ENCODE peak calls at places on chromosomes 7 and 10, in ten cellular contexts. D is iris pigment epithelial cell; M is stimulated activated CD4-positive, alpha-beta T cell treated with anti-CD3 and anti-CD28 coated beads, Interleukin-15, amount 100 ng/mL, for 1 hour; H is activated naive CD4-positive, alpha-beta T cell treated with Interleukin-2 at 50 U/mL for 16 hours; K is stimulated activated CD8-positive, alpha-beta memory T cell treated with anti-CD3 and anti-CD28 coated beads, Interleukin-2, amount 100 ng/mL, for 48 hours; P is fibroblast of the conjunctiva; J is RPMI8226; A is IMR-90; S is GDM1; X is hypothalamus. Z is an unnamed sample.

GRCh38 chr7:45682836-45683555 is 108.8 kb downstream of the ADCY1 start:
- DNase-seq in D (no peak), M (no peak), H (no peak), K (no peak), P (no peak), J (no peak), A (no peak), S (no peak), X (no peak), Z (peak; percentile 73)

GRCh38 chr7:135976312-135977019 is 693 bp downstream of the MTPN start:
- DNase-seq in D (peak; percentile 9), M (no peak), H (peak; percentile 37), K (no peak), P (no peak), J (peak; percentile 61), A (peak; percentile 1), S (no peak), X (no peak), Z (no peak)

GRCh38 chr7:112459645-112460044 is 9.4 kb downstream of the IFRD1 start:
- DNase-seq in D (no peak), M (no peak), H (no peak), K (no peak), P (no peak), J (no peak), A (no peak), S (no peak), X (no peak), Z (no peak)

GRCh38 chr7:35748348-35748747 is 52.5 kb upstream of the SEPTIN7 start:
- DNase-seq in D (peak; percentile 24), M (no peak), H (no peak), K (no peak), P (no peak), J (no peak), A (peak; percentile 6), S (no peak), X (no peak), Z (peak; percentile 14)

GRCh38 chr7:6346581-6346980 is 74.2 kb upstream of the CYTH3 start:
- DNase-seq in D (no peak), M (no peak), H (no peak), K (no peak), P (no peak), J (no peak), A (no peak), S (no peak), X (no peak), Z (no peak)

GRCh38 chr7:15751191-15751701 is 64.8 kb upstream of the MEOX2 start:
- DNase-seq in D (no peak), M (no peak), H (no peak), K (no peak), P (no peak), J (no peak), A (no peak), S (no peak), X (no peak), Z (no peak)

GRCh38 chr10:43204394-43204942 is 62.4 kb downstream of the RASGEF1A start:
- DNase-seq in D (no peak), M (no peak), H (no peak), K (no peak), P (no peak), J (no peak), A (no peak), S (no peak), X (no peak), Z (no peak)

GRCh38 chr10:75955953-75956352 is 524.5 kb downstream of the LRMDA start:
- DNase-seq in D (no peak), M (no peak), H (no peak), K (no peak), P (no peak), J (no peak), A (no peak), S (no peak), X (no peak), Z (no peak)

GRCh38 chr10:77060913-77061312 is 576.7 kb downstream of the KCNMA1 start:
- DNase-seq in D (no peak), M (no peak), H (no peak), K (no peak), P (no peak), J (no peak), A (peak; percentile 23), S (no peak), X (no peak), Z (peak; percentile 34)

GRCh38 chr10:71771204-71771603 is 2.1 kb downstream of the VSIR start:
- DNase-seq in D (no peak), M (no peak), H (no peak), K (no peak), P (no peak), J (no peak), A (no peak), S (no peak), X (no peak), Z (no peak)

GRCh38 chr7:76244781-76245391 is 43.2 kb downstream of the SRRM3 start:
- DNase-seq in D (no peak), M (no peak), H (no peak), K (no peak), P (no peak), J (no peak), A (no peak), S (no peak), X (no peak), Z (no peak)

GRCh38 chr10:24873281-24873683 is 79.1 kb downstream of the PRTFDC1 start:
- DNase-seq in D (peak; percentile 98), M (no peak), H (no peak), K (no peak), P (peak; percentile 88), J (peak; percentile 91), A (peak; percentile 95), S (peak; percentile 32), X (no peak), Z (peak; percentile 97)

GRCh38 chr10:89670926-89671325 is 25.9 kb upstream of the PANK1 start:
- DNase-seq in D (no peak), M (no peak), H (no peak), K (no peak), P (no peak), J (no peak), A (peak; percentile 4), S (no peak), X (no peak), Z (peak; percentile 2)

GRCh38 chr10:53664620-53665019 is 892.0 kb upstream of the MBL2 start:
- DNase-seq in D (peak; percentile 0), M (no peak), H (no peak), K (no peak), P (no peak), J (no peak), A (no peak), S (no peak), X (no peak), Z (no peak)

GRCh38 chr10:47340613-47341170 is 7.5 kb upstream of the RBP3 start:
- DNase-seq in D (peak; percentile 59), M (peak; percentile 47), H (peak; percentile 70), K (peak; percentile 52), P (peak; percentile 27), J (peak; percentile 41), A (peak; percentile 60), S (peak; percentile 41), X (peak; percentile 20), Z (no peak)

GRCh38 chr7:102215281-102215680 is 71.4 kb upstream of the SH2B2 start:
- DNase-seq in D (no peak), M (no peak), H (no peak), K (no peak), P (no peak), J (no peak), A (no peak), S (no peak), X (no peak), Z (no peak)

GRCh38 chr7:30459591-30460245 is 18.9 kb downstream of the NOD1 start:
- DNase-seq in D (peak; percentile 87), M (no peak), H (no peak), K (no peak), P (peak; percentile 85), J (no peak), A (peak; percentile 95), S (no peak), X (peak; percentile 48), Z (peak; percentile 97)

GRCh38 chr10:36266923-36267322 is 624.8 kb upstream of the FZD8 start:
- DNase-seq in D (no peak), M (no peak), H (no peak), K (no peak), P (no peak), J (no peak), A (no peak), S (no peak), X (no peak), Z (no peak)

GRCh38 chr7:96188623-96188991 is 133.3 kb downstream of the SLC25A13 start:
- DNase-seq in D (peak; percentile 42), M (no peak), H (no peak), K (no peak), P (no peak), J (no peak), A (peak; percentile 11), S (no peak), X (no peak), Z (peak; percentile 43)

GRCh38 chr7:127876393-127876792 is 154.8 kb downstream of the LRRC4 start:
- DNase-seq in D (peak; percentile 74), M (no peak), H (no peak), K (no peak), P (no peak), J (no peak), A (peak; percentile 75), S (no peak), X (no peak), Z (peak; percentile 49)

GRCh38 chr7:778968-779451 is 51.9 kb upstream of the PRKAR1B start:
- DNase-seq in D (no peak), M (no peak), H (no peak), K (no peak), P (no peak), J (no peak), A (no peak), S (no peak), X (no peak), Z (no peak)

GRCh38 chr10:91220954-91221696 is 662 bp downstream of the PCGF5 start:
- DNase-seq in D (peak; percentile 24), M (no peak), H (peak; percentile 18), K (peak; percentile 27), P (no peak), J (peak; percentile 46), A (peak; percentile 19), S (no peak), X (no peak), Z (peak; percentile 10)